ENCODE peak calls at places on chromosome 1, in seven cellular contexts. One of them, this sample, is unnamed.

GRCh38 chr1:67853704-67854103 is 20.4 kb upstream of the GNG12 start:
- DNase-seq in HL-60: peak
- DNase-seq in H1: peak
- DNase-seq in GM13976: peak
- DNase-seq in NCI-H1092 treated with DMSO at 0.1 percent for 48 hours: peak
- DNase-seq in foreskin fibroblast: peak
- DNase-seq in cardiac septum: no peak
- DNase-seq in this sample: no peak

GRCh38 chr1:192887426-192887825 is 78.6 kb downstream of the RGS2 start:
- DNase-seq in HL-60: no peak
- DNase-seq in GM13976: no peak
- DNase-seq in NCI-H1092 treated with DMSO at 0.1 percent for 48 hours: no peak
- DNase-seq in H1: peak
- DNase-seq in cardiac septum: no peak
- DNase-seq in foreskin fibroblast: no peak
- DNase-seq in this sample: no peak

GRCh38 chr1:11985851-11986250 is 5.6 kb downstream of the MFN2 start:
- DNase-seq in foreskin fibroblast: peak
- DNase-seq in GM13976: no peak
- DNase-seq in HL-60: peak
- DNase-seq in H1: no peak
- DNase-seq in cardiac septum: no peak
- DNase-seq in NCI-H1092 treated with DMSO at 0.1 percent for 48 hours: no peak
- DNase-seq in this sample: no peak

GRCh38 chr1:114668373-114668772 is 1.5 kb downstream of the DENND2C start:
- DNase-seq in NCI-H1092 treated with DMSO at 0.1 percent for 48 hours: no peak
- DNase-seq in cardiac septum: no peak
- DNase-seq in H1: no peak
- DNase-seq in GM13976: no peak
- DNase-seq in HL-60: no peak
- DNase-seq in foreskin fibroblast: no peak
- DNase-seq in this sample: no peak

GRCh38 chr1:48673725-48674124 is 103.0 kb downstream of the BEND5 start:
- DNase-seq in HL-60: peak
- DNase-seq in cardiac septum: no peak
- DNase-seq in NCI-H1092 treated with DMSO at 0.1 percent for 48 hours: no peak
- DNase-seq in H1: no peak
- DNase-seq in GM13976: no peak
- DNase-seq in foreskin fibroblast: no peak
- DNase-seq in this sample: no peak

GRCh38 chr1:26373281-26373680 is 731 bp upstream of the ZNF683 start:
- DNase-seq in H1: no peak
- DNase-seq in NCI-H1092 treated with DMSO at 0.1 percent for 48 hours: no peak
- DNase-seq in cardiac septum: no peak
- DNase-seq in HL-60: no peak
- DNase-seq in foreskin fibroblast: no peak
- DNase-seq in GM13976: no peak
- DNase-seq in this sample: no peak

GRCh38 chr1:84698718-84699117 is 8.5 kb upstream of the SSX2IP start:
- DNase-seq in HL-60: no peak
- DNase-seq in NCI-H1092 treated with DMSO at 0.1 percent for 48 hours: no peak
- DNase-seq in foreskin fibroblast: peak
- DNase-seq in cardiac septum: no peak
- DNase-seq in H1: no peak
- DNase-seq in GM13976: no peak
- DNase-seq in this sample: no peak

GRCh38 chr1:197471248-197472035 is 203.4 kb downstream of the CRB1 start:
- DNase-seq in HL-60: no peak
- DNase-seq in NCI-H1092 treated with DMSO at 0.1 percent for 48 hours: peak
- DNase-seq in cardiac septum: no peak
- DNase-seq in GM13976: no peak
- DNase-seq in foreskin fibroblast: no peak
- DNase-seq in H1: no peak
- DNase-seq in this sample: peak

GRCh38 chr1:74430496-74430895 is 81.9 kb downstream of the LRRC53 start:
- DNase-seq in NCI-H1092 treated with DMSO at 0.1 percent for 48 hours: no peak
- DNase-seq in HL-60: no peak
- DNase-seq in cardiac septum: no peak
- DNase-seq in GM13976: no peak
- DNase-seq in H1: no peak
- DNase-seq in foreskin fibroblast: no peak
- DNase-seq in this sample: no peak